ENCODE peak calls at places on chromosome 10, in five cellular contexts. One of them, this sample, is unnamed. For H3K79me2, the result is how much of the 10 kb centered on the place peaks cover.

GRCh38 chr10:3239066-3239919 is 66.7 kb upstream of the PITRM1 start:
- DNase-seq in mammary epithelial cell: peak
- DNase-seq in endothelial cell of umbilical vein: peak
- DNase-seq in fibroblast of lung: peak
- DNase-seq in MM.1S: peak
- DNase-seq in this sample: peak

GRCh38 chr10:29702288-29703164 is 67.8 kb upstream of the SVIL start:
- DNase-seq in mammary epithelial cell: no peak
- DNase-seq in endothelial cell of umbilical vein: no peak
- DNase-seq in fibroblast of lung: peak
- DNase-seq in MM.1S: no peak
- DNase-seq in this sample: no peak

GRCh38 chr10:83760142-83760541 is 379.2 kb upstream of the GHITM start:
- DNase-seq in mammary epithelial cell: no peak
- DNase-seq in endothelial cell of umbilical vein: no peak
- DNase-seq in fibroblast of lung: no peak
- DNase-seq in MM.1S: no peak
- DNase-seq in this sample: no peak

GRCh38 chr10:102335184-102335583 is 60.3 kb upstream of the NFKB2 start:
- DNase-seq in mammary epithelial cell: no peak
- DNase-seq in endothelial cell of umbilical vein: no peak
- DNase-seq in fibroblast of lung: no peak
- DNase-seq in MM.1S: no peak
- DNase-seq in this sample: no peak

GRCh38 chr10:21134645-21135395 is 237.7 kb upstream of the NEBL start:
- DNase-seq in mammary epithelial cell: peak
- DNase-seq in endothelial cell of umbilical vein: no peak
- DNase-seq in fibroblast of lung: peak
- DNase-seq in MM.1S: no peak
- DNase-seq in this sample: no peak

GRCh38 chr10:79379512-79380124 is 32.3 kb downstream of the PPIF start:
- DNase-seq in mammary epithelial cell: no peak
- DNase-seq in endothelial cell of umbilical vein: no peak
- DNase-seq in fibroblast of lung: no peak
- DNase-seq in MM.1S: no peak
- DNase-seq in this sample: no peak

GRCh38 chr10:11446133-11446532 is 165.3 kb downstream of the USP6NL start:
- DNase-seq in mammary epithelial cell: no peak
- DNase-seq in endothelial cell of umbilical vein: no peak
- DNase-seq in fibroblast of lung: no peak
- DNase-seq in MM.1S: no peak
- DNase-seq in this sample: no peak

GRCh38 chr10:77391605-77392235 is 245.9 kb downstream of the KCNMA1 start:
- DNase-seq in mammary epithelial cell: peak
- DNase-seq in endothelial cell of umbilical vein: peak
- DNase-seq in fibroblast of lung: peak
- DNase-seq in MM.1S: peak
- DNase-seq in this sample: peak

GRCh38 chr10:75428434-75429158 is 2.8 kb upstream of the LRMDA start:
- DNase-seq in mammary epithelial cell: peak
- DNase-seq in endothelial cell of umbilical vein: peak
- DNase-seq in fibroblast of lung: no peak
- DNase-seq in MM.1S: no peak
- DNase-seq in this sample: no peak

GRCh38 chr10:103748020-103748419 is 107.4 kb downstream of the SH3PXD2A start:
- DNase-seq in mammary epithelial cell: peak
- DNase-seq in endothelial cell of umbilical vein: no peak
- DNase-seq in fibroblast of lung: no peak
- DNase-seq in MM.1S: no peak
- DNase-seq in this sample: no peak

GRCh38 chr10:5611899-5612680 is 54.3 kb downstream of the ASB13 start:
- DNase-seq in mammary epithelial cell: no peak
- DNase-seq in endothelial cell of umbilical vein: no peak
- DNase-seq in fibroblast of lung: no peak
- DNase-seq in MM.1S: no peak
- DNase-seq in this sample: no peak

GRCh38 chr10:54554028-54554427 is 247.0 kb downstream of the PCDH15 start:
- DNase-seq in mammary epithelial cell: no peak
- DNase-seq in endothelial cell of umbilical vein: no peak
- DNase-seq in fibroblast of lung: no peak
- DNase-seq in MM.1S: no peak
- DNase-seq in this sample: no peak

GRCh38 chr10:131056091-131056490 is 255.4 kb downstream of the TCERG1L start:
- DNase-seq in mammary epithelial cell: no peak
- DNase-seq in endothelial cell of umbilical vein: no peak
- DNase-seq in fibroblast of lung: no peak
- DNase-seq in MM.1S: no peak
- DNase-seq in this sample: no peak

GRCh38 chr10:88849224-88849623 is 2.4 kb downstream of the ANKRD22 start:
- DNase-seq in mammary epithelial cell: peak
- DNase-seq in endothelial cell of umbilical vein: no peak
- DNase-seq in fibroblast of lung: peak
- DNase-seq in MM.1S: no peak
- DNase-seq in this sample: no peak

GRCh38 chr10:118904284-118904683 is 125.2 kb upstream of the NANOS1 start:
- DNase-seq in mammary epithelial cell: no peak
- DNase-seq in endothelial cell of umbilical vein: no peak
- DNase-seq in fibroblast of lung: no peak
- DNase-seq in MM.1S: no peak
- DNase-seq in this sample: no peak

GRCh38 chr10:96794786-96795733 is 37.0 kb upstream of the LCOR start:
- DNase-seq in mammary epithelial cell: no peak
- DNase-seq in endothelial cell of umbilical vein: no peak
- DNase-seq in fibroblast of lung: no peak
- DNase-seq in MM.1S: no peak
- DNase-seq in this sample: no peak

GRCh38 chr10:96784253-96784652 is 47.8 kb upstream of the LCOR start:
- DNase-seq in mammary epithelial cell: no peak
- DNase-seq in endothelial cell of umbilical vein: no peak
- DNase-seq in fibroblast of lung: no peak
- DNase-seq in MM.1S: no peak
- DNase-seq in this sample: no peak

GRCh38 chr10:96791902-96792301 is 40.2 kb upstream of the LCOR start:
- DNase-seq in mammary epithelial cell: no peak
- DNase-seq in endothelial cell of umbilical vein: no peak
- DNase-seq in fibroblast of lung: no peak
- DNase-seq in MM.1S: no peak
- DNase-seq in this sample: no peak

GRCh38 chr10:96789571-96790108 is 42.5 kb upstream of the LCOR start:
- DNase-seq in mammary epithelial cell: no peak
- DNase-seq in endothelial cell of umbilical vein: peak
- DNase-seq in fibroblast of lung: no peak
- DNase-seq in MM.1S: peak
- DNase-seq in this sample: peak
- H3K79me2 ChIP-seq in mammary epithelial cell: under half
- H3K79me2 ChIP-seq in endothelial cell of umbilical vein: under half
- H3K79me2 ChIP-seq in fibroblast of lung: under half
- H3K79me2 ChIP-seq in MM.1S: under half
- H3K79me2 ChIP-seq in this sample: under half

DNA sequence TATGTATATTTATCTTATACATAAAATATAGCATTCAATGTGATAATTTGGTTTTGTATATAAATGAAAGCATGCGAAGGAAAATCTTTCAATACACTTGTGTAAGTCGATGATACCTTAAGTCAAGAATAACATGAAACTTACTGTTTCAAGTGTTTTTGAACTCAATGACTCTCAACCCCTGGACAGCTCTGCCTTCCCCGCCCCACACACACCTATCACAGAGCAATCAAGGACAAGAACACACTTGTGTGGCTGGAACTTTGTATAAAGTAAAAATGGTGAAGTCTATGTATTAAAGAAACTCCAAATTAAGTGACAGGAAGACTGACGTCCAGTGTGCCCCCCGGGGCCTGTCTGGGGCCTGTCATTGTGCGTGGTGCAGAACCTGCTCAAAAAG is 478.6 kb upstream of the AKR1E2 start:
- DNase-seq in mammary epithelial cell: no peak
- DNase-seq in endothelial cell of umbilical vein: no peak
- DNase-seq in fibroblast of lung: no peak
- DNase-seq in MM.1S: no peak
- DNase-seq in this sample: no peak
- H2AFZ ChIP-seq in mammary epithelial cell: no peak
- H2AFZ ChIP-seq in endothelial cell of umbilical vein: no peak
- H2AFZ ChIP-seq in fibroblast of lung: no peak
- H2AFZ ChIP-seq in MM.1S: no peak
- H2AFZ ChIP-seq in this sample: no peak

DNA sequence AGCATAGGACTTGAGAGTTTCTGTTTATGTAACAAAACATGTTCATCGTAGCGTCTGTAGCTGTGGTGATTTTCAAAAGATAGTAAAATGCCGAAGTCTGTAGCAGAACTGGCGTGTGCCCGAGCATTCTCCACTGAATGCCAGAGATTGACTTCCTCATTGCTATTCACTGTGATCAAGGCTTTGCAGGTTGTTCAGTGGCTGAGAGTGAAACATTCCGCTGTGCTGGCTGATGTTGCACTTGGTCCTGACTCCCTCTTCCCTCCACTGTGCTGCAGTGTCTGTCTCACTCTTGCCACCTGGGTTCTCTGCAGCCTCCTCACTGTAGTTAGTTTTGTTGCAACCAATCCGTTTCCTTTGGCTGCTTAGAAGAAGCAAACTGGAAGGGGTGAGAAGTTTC is 37.6 kb downstream of the FHIP2A start:
- DNase-seq in mammary epithelial cell: no peak
- DNase-seq in endothelial cell of umbilical vein: no peak
- DNase-seq in fibroblast of lung: no peak
- DNase-seq in MM.1S: peak
- DNase-seq in this sample: no peak
- H3K79me2 ChIP-seq in mammary epithelial cell: under half
- H3K79me2 ChIP-seq in endothelial cell of umbilical vein: under half
- H3K79me2 ChIP-seq in fibroblast of lung: under half
- H3K79me2 ChIP-seq in MM.1S: under half
- H3K79me2 ChIP-seq in this sample: under half

GRCh38 chr10:91296471-91296870 is 76.0 kb downstream of the PCGF5 start:
- DNase-seq in mammary epithelial cell: peak
- DNase-seq in endothelial cell of umbilical vein: peak
- DNase-seq in fibroblast of lung: peak
- DNase-seq in MM.1S: peak
- DNase-seq in this sample: peak
- H2AFZ ChIP-seq in mammary epithelial cell: no peak
- H2AFZ ChIP-seq in endothelial cell of umbilical vein: no peak
- H2AFZ ChIP-seq in fibroblast of lung: no peak
- H2AFZ ChIP-seq in MM.1S: no peak
- H2AFZ ChIP-seq in this sample: no peak

DNA sequence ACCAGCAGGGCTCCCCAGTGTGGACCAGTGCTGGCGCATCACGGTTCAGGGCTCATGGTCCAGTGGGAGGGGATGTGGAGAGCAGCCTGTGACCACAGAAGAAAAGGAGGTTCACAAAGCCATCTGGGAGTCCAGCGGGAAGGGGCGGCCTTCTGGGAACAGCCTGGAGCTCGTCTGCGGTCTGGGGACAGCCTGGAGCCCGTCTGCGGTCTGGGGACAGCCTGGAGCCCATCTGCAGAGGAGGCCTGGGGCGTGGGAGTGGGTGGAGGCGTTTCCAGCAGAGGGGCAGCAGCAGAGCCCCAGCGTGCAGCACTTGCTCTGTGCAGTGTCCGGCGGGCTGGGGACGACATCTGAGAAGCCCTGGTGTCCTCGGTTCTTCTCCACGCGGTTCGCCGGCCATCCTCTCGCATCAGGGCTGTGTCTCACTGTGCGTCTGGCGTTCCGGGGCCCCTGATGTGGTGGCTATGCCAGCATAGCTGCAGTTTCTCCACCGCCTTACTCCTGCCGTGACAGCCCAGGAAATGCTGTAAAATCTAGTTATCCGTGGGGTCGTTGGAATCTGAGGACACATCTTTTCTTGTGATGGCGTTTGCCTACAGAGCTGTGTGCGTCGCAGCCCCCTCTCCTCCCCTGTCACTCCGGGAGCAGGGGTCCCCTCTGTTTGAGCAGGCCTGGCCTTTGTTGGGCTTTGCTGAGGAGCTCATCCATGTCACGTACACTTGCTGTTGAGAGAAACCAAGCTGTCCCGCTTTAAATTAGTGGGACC is 104.6 kb downstream of the INPP5A start:
- DNase-seq in mammary epithelial cell: no peak
- DNase-seq in endothelial cell of umbilical vein: no peak
- DNase-seq in fibroblast of lung: no peak
- DNase-seq in MM.1S: no peak
- DNase-seq in this sample: no peak
- H3K79me2 ChIP-seq in mammary epithelial cell: under half
- H3K79me2 ChIP-seq in endothelial cell of umbilical vein: under half
- H3K79me2 ChIP-seq in fibroblast of lung: under half
- H3K79me2 ChIP-seq in MM.1S: under half
- H3K79me2 ChIP-seq in this sample: under half

GRCh38 chr10:22253578-22253882 is 35.7 kb upstream of the EBLN1 start:
- DNase-seq in mammary epithelial cell: no peak
- DNase-seq in endothelial cell of umbilical vein: peak
- DNase-seq in fibroblast of lung: no peak
- DNase-seq in MM.1S: no peak
- DNase-seq in this sample: no peak
- H2AFZ ChIP-seq in mammary epithelial cell: no peak
- H2AFZ ChIP-seq in endothelial cell of umbilical vein: peak
- H2AFZ ChIP-seq in fibroblast of lung: peak
- H2AFZ ChIP-seq in MM.1S: no peak
- H2AFZ ChIP-seq in this sample: no peak

This sample was measured in OCI-LY7.